ENCODE peak calls at places on chromosomes 3 and 15, in four cellular contexts. F is IMR-90, J is HepG2, P is K562. E is an unnamed sample.

GRCh38 chr3:133058243-133058642 is 20.1 kb downstream of the TMEM108 start:
- DNase-seq in F (no peak), J (no peak), P (no peak), E (no peak)

GRCh38 chr3:190731596-190731995 is 130.9 kb downstream of the GMNC start:
- DNase-seq in F (no peak), J (no peak), P (no peak), E (no peak)

GRCh38 chr3:37526511-37526910 is 335.2 kb upstream of the CTDSPL start:
- DNase-seq in F (peak; percentile 66), J (no peak), P (no peak), E (no peak)

GRCh38 chr15:51424780-51425179 is 83.3 kb downstream of the GLDN start:
- DNase-seq in F (no peak), J (no peak), P (no peak), E (no peak)

GRCh38 chr15:65303687-65304392 is 637 bp upstream of the RNU5B-1 start:
- DNase-seq in F (peak; percentile 43), J (peak; percentile 50), P (no peak), E (peak; percentile 80)

GRCh38 chr3:60277376-60277800 is 973.9 kb downstream of the FHIT start:
- DNase-seq in F (no peak), J (no peak), P (peak; percentile 39), E (no peak)

GRCh38 chr15:75732206-75732808 is 19.7 kb upstream of the CSPG4 start:
- DNase-seq in F (no peak), J (no peak), P (no peak), E (no peak)

GRCh38 chr3:144098691-144099090 is 127.1 kb downstream of the DIPK2A start:
- DNase-seq in F (no peak), J (no peak), P (no peak), E (no peak)

GRCh38 chr3:104214937-104215336 is 1151.8 kb upstream of the ALCAM start:
- DNase-seq in F (no peak), J (no peak), P (no peak), E (no peak)

GRCh38 chr3:171000281-171000680 is 26.2 kb downstream of the SLC2A2 start:
- DNase-seq in F (peak; percentile 11), J (no peak), P (no peak), E (no peak)
- TF ChIP-seq MAZ in F (no peak), J (no peak), P (no peak), E (no peak)

DNA sequence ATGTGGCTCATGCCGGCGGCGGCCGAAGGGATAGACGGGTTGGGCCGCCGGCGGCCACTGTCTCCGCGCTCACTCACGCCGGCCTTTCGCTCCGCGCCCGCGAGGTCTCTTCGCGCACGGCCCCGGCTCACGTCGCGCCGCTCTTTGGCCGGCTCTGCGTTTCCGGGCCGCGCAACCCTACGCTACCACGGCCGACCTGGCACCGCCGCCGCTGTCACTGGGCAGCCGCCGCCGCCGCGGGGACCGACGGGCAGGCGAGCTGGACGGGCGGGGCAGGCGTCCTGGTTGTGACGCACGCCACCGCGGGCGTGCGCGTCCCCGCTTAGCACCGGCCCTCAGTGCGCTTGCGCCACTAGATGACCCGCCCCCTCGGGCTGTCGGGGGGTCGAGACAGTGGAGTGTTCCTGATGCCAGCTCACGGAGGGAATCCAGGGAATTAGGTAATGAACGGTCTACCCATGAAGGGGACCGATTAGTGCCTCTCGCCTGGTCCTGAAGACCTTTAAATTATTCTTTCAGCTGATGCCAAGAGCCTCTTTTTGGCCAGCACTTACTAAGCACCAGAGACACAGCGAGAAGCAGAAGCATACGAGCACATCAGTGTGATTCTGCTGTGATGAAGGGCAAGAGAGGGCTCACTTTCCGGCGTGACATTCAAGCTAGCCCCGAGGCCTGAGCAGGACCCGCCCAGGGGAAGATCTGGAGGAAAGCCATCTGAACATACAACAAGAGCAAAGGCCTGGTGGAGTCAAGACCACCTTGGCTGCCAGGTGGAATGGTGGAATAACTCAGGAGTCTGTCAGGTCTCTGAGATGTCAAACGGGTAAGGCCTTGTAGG is at the start of gene PRKAR2A:
- DNase-seq in F (peak; percentile 83), J (peak; percentile 73), P (peak; percentile 92), E (peak; percentile 85)
- TF ChIP-seq CTCF in F (no peak), J (no peak), P (no peak), E (no peak)

GRCh38 chr3:99848433-99848832 is 30.8 kb downstream of the CMSS1 start:
- DNase-seq in F (no peak), J (no peak), P (no peak), E (no peak)
- TF ChIP-seq MAZ in F (no peak), J (no peak), P (no peak), E (no peak)

GRCh38 chr3:46663611-46664135 is 29.8 kb downstream of the ALS2CL start:
- DNase-seq in F (peak; percentile 46), J (no peak), P (no peak), E (peak; percentile 3)
- TF ChIP-seq CTCF in F (peak; percentile 6), J (peak; percentile 27), P (peak; percentile 39), E (peak; percentile 10)

GRCh38 chr3:125382323-125382722 is 7.2 kb upstream of the ZNF148 start:
- DNase-seq in F (no peak), J (no peak), P (no peak), E (no peak)

GRCh38 chr3:125383744-125384143 is 8.6 kb upstream of the ZNF148 start:
- DNase-seq in F (no peak), J (peak; percentile 25), P (no peak), E (no peak)

GRCh38 chr3:125389282-125389681 is 14.2 kb upstream of the ZNF148 start:
- DNase-seq in F (no peak), J (no peak), P (no peak), E (no peak)

GRCh38 chr3:125381743-125382142 is 6.6 kb upstream of the ZNF148 start:
- DNase-seq in F (peak; percentile 81), J (no peak), P (no peak), E (no peak)

DNA sequence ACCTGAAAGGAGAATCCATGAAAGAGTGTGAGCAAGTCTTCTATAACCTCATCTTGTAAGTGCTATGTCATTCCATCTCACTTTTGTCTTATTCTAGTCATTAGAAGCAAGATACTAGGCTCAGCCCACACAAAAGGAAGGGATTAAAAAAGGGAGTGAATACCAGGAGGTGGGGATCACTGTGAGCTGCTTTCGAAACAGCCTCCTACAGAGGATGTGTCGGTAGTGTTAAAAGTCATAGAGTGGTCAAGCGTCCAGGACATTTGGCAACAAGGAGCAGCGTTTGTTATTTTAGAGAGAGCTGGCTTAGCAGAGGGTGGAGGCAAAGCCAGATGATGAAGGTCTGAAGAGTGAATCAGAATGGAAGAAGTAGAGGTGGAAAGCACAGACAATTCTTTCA is 11.7 kb upstream of the ZNF148 start:
- DNase-seq in F (peak; percentile 84), J (no peak), P (no peak), E (no peak)
- TF ChIP-seq MAZ in F (no peak), J (no peak), P (no peak), E (no peak)

GRCh38 chr3:53198256-53198977 is 37.4 kb downstream of the PRKCD start:
- DNase-seq in F (no peak), J (no peak), P (no peak), E (no peak)
- TF ChIP-seq CTCF in F (no peak), J (peak; percentile 60), P (no peak), E (no peak)

DNA sequence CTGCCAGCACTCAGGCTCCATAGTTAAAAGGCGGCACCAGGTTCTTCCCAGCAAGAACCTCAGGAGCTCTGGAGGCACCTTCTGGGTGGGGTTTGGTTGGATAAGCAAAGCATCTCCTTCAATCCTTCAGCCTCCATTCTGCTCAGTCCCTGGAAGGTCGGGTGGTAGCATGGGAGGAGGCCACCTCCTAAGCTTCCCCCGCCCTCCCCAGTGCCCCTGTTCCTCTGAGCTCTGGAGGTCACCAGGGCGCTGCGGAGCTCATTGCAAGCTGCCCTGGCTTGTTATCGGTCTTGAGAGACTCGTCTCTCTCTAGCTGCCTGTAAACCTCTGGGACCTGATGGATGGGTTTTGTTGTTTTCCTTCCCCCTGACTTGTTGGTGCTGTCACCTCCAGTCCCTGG is 124.8 kb downstream of the RPLP1 start:
- DNase-seq in F (no peak), J (no peak), P (no peak), E (no peak)
- TF ChIP-seq MAZ in F (no peak), J (no peak), P (no peak), E (no peak)

DNA sequence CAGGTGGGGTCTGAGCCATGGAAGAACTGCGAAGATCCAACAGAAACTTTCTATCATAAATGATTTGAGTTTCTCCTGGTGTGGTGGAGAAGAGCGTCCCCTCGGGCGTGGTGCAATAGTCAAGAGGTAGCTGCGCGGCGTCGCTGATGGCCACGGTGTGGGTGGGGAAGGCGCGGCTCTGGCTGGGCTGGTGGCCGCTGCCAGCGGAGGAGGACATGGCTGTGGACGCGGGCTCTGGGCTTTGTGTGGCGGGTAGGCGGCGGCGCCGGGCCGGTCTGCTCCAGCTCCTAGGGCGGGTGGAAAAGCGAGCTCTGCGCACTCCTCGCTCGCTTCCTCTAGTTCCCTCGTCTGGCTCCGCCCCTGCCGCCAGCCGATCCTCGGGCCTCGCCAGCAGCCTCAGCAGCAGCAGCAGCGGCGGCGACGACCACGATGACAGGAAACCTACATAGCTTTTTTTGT is 5.9 kb downstream of the STARD9 start:
- DNase-seq in F (peak; percentile 68), J (peak; percentile 62), P (peak; percentile 33), E (peak; percentile 57)
- TF ChIP-seq CTCF in F (no peak), J (no peak), P (no peak), E (no peak)

GRCh38 chr3:15312550-15312949 is 19.8 kb downstream of the SH3BP5 start:
- DNase-seq in F (no peak), J (no peak), P (no peak), E (no peak)
- TF ChIP-seq MAZ in F (no peak), J (no peak), P (no peak), E (no peak)

GRCh38 chr15:31325432-31325975 is 1.1 kb upstream of the KLF13 start:
- DNase-seq in F (peak; percentile 6), J (no peak), P (peak; percentile 52), E (no peak)
- TF ChIP-seq CTCF in F (no peak), J (no peak), P (no peak), E (no peak)

E was measured in A549.